ENCODE peak calls at places on chromosomes 11 and 22, in ten cellular contexts. B is ureter; I is naive thymus-derived CD4-positive, alpha-beta T cell; O is T-helper 9 cell; R is CD4-positive, alpha-beta T cell; Y is neural progenitor cell; E is astrocyte of the spinal cord; P is posterior cingulate gyrus; Q is EH; A is NCI-H1930. Z is an unnamed sample.

GRCh38 chr11:126328444-126328843 is 24.6 kb downstream of the DCPS start:
- DNase-seq in O (no peak), E (no peak), P (no peak), A (no peak), I (no peak), B (no peak), Y (no peak), Q (no peak), R (no peak), Z (no peak)

GRCh38 chr22:18096823-18097222 is 13.8 kb upstream of the TUBA8 start:
- DNase-seq in E (no peak), O (no peak), Y (no peak), A (no peak), I (no peak), P (no peak), B (no peak), Q (no peak), R (no peak), Z (no peak)

GRCh38 chr11:88152381-88152780 is 22.9 kb downstream of the RAB38 start:
- DNase-seq in O (no peak), E (no peak), I (no peak), Y (no peak), P (no peak), R (no peak), A (no peak), B (no peak), Q (peak), Z (no peak)

GRCh38 chr22:45709004-45709739 is 37.5 kb downstream of the ATXN10 start:
- DNase-seq in A (no peak), P (no peak), E (peak), Q (peak), O (no peak), R (no peak), B (no peak), Y (no peak), I (no peak), Z (no peak)

GRCh38 chr11:20790622-20791021 is 121.2 kb downstream of the NELL1 start:
- DNase-seq in A (no peak), O (no peak), Q (no peak), E (no peak), R (no peak), B (no peak), Y (peak), I (no peak), P (no peak), Z (no peak)

GRCh38 chr11:112401036-112401769 is 140.5 kb upstream of the PLET1 start:
- DNase-seq in R (no peak), O (no peak), I (no peak), P (no peak), Q (peak), E (no peak), Y (no peak), A (no peak), B (no peak), Z (no peak)

GRCh38 chr11:73404506-73405145 is 28.4 kb downstream of the RELT start:
- DNase-seq in Y (no peak), A (no peak), O (no peak), B (no peak), Q (no peak), R (no peak), I (no peak), E (no peak), P (no peak), Z (no peak)

GRCh38 chr11:44797051-44797450 is 70.3 kb downstream of the TSPAN18 start:
- DNase-seq in O (no peak), Y (no peak), P (no peak), Q (no peak), A (no peak), I (no peak), B (no peak), E (no peak), R (no peak), Z (no peak)

GRCh38 chr11:120385110-120385509 is 48.9 kb downstream of the ARHGEF12 start:
- DNase-seq in E (peak), I (no peak), P (peak), Q (no peak), B (no peak), R (no peak), Y (peak), A (no peak), O (no peak), Z (no peak)

GRCh38 chr11:117953029-117953671 is 23.9 kb upstream of the TMPRSS13 start:
- DNase-seq in E (no peak), I (peak), Y (no peak), Q (no peak), O (no peak), A (no peak), R (no peak), P (no peak), B (no peak), Z (no peak)

GRCh38 chr11:46898396-46899095 is 19.8 kb downstream of the LRP4 start:
- DNase-seq in R (no peak), O (no peak), P (no peak), I (no peak), E (no peak), Y (no peak), B (peak), Q (no peak), A (no peak), Z (no peak)

GRCh38 chr11:3954448-3955298 is 99.2 kb downstream of the STIM1 start:
- DNase-seq in E (peak), I (no peak), Y (no peak), Q (peak), R (no peak), B (no peak), P (no peak), A (no peak), O (no peak), Z (peak)

GRCh38 chr11:119721129-119722120 is 7.6 kb downstream of the NECTIN1 start:
- DNase-seq in E (no peak), Q (peak), B (no peak), A (no peak), P (peak), R (no peak), I (no peak), Y (peak), O (no peak), Z (no peak)

GRCh38 chr11:64186205-64187165 is 514 bp downstream of the STIP1 start:
- DNase-seq in E (no peak), P (no peak), I (no peak), A (no peak), Q (peak), Y (peak), R (no peak), B (no peak), O (no peak), Z (no peak)

GRCh38 chr11:71086687-71087258 is 165.6 kb downstream of the SHANK2 start:
- DNase-seq in Q (peak), B (no peak), A (peak), I (no peak), R (no peak), O (no peak), Y (peak), P (peak), E (peak), Z (no peak)

GRCh38 chr11:128022007-128022368 is 565.4 kb downstream of the ETS1 start:
- DNase-seq in R (no peak), O (no peak), Y (no peak), I (no peak), E (peak), P (no peak), A (no peak), Q (peak), B (no peak), Z (no peak)

GRCh38 chr11:66136752-66137123 is 66.7 kb downstream of the PACS1 start:
- DNase-seq in Q (peak), B (no peak), P (no peak), E (peak), R (no peak), Y (no peak), A (no peak), I (no peak), O (no peak), Z (no peak)

GRCh38 chr11:26753738-26754504 is 32.1 kb upstream of the SLC5A12 start:
- DNase-seq in B (peak), R (no peak), O (no peak), Q (peak), E (peak), I (no peak), P (peak), Y (peak), A (peak), Z (no peak)

GRCh38 chr11:99865951-99866350 is 821.1 kb upstream of the ARHGAP42 start:
- DNase-seq in O (no peak), Y (no peak), I (no peak), P (no peak), Q (no peak), A (no peak), E (no peak), R (no peak), B (no peak), Z (no peak)

GRCh38 chr11:46577058-46577457 is 16.8 kb downstream of the AMBRA1 start:
- DNase-seq in B (no peak), Y (no peak), P (no peak), O (no peak), A (no peak), Q (no peak), I (no peak), E (no peak), R (no peak), Z (no peak)

GRCh38 chr11:67445515-67445914 is 2.2 kb upstream of the CORO1B start:
- DNase-seq in Y (no peak), P (no peak), A (no peak), B (no peak), I (no peak), O (no peak), R (no peak), Q (no peak), E (no peak), Z (no peak)

GRCh38 chr22:30314918-30315317 is 11.8 kb downstream of the TBC1D10A start:
- DNase-seq in E (no peak), Q (peak), O (peak), B (no peak), A (no peak), R (no peak), P (no peak), I (peak), Y (no peak), Z (no peak)

GRCh38 chr11:33525789-33526188 is 174.8 kb downstream of the C11orf91 start:
- DNase-seq in B (no peak), Q (no peak), E (no peak), A (no peak), P (no peak), Y (no peak), R (no peak), I (no peak), O (no peak), Z (no peak)

GRCh38 chr11:116445108-116446047 is 327.4 kb downstream of the BUD13 start:
- DNase-seq in P (no peak), Q (no peak), Y (peak), R (no peak), O (no peak), E (no peak), A (no peak), I (no peak), B (no peak), Z (no peak)

GRCh38 chr22:27431896-27432295 is 369.7 kb downstream of the MN1 start:
- DNase-seq in R (no peak), P (no peak), O (no peak), Q (no peak), E (no peak), A (no peak), Y (no peak), B (no peak), I (no peak), Z (no peak)

GRCh38 chr11:16685914-16686313 is 52.5 kb upstream of the C11orf58 start:
- DNase-seq in P (no peak), A (no peak), R (no peak), B (no peak), E (no peak), O (no peak), I (no peak), Y (no peak), Q (no peak), Z (no peak)

GRCh38 chr11:28043930-28044709 is 63.8 kb downstream of the KIF18A start:
- DNase-seq in E (no peak), B (no peak), A (no peak), O (no peak), P (no peak), Y (no peak), Q (peak), I (no peak), R (no peak), Z (no peak)

GRCh38 chr11:63622318-63622717 is 8.1 kb upstream of the PLAAT3 start:
- DNase-seq in O (no peak), Y (no peak), R (no peak), E (no peak), Q (no peak), I (no peak), A (no peak), B (no peak), P (no peak), Z (no peak)

GRCh38 chr11:36478700-36479329 is 31.3 kb downstream of the TRAF6 start:
- DNase-seq in Q (peak), R (no peak), Y (peak), E (peak), O (peak), B (no peak), A (no peak), P (peak), I (no peak), Z (no peak)

GRCh38 chr22:38203090-38203810 is 1.5 kb downstream of the MAFF start:
- DNase-seq in Q (peak), I (peak), P (no peak), Y (peak), R (no peak), A (no peak), B (peak), E (peak), O (no peak), Z (no peak)

GRCh38 chr22:44357296-44357961 is 44.7 kb upstream of the SHISAL1 start:
- DNase-seq in B (no peak), I (no peak), Y (peak), R (no peak), O (no peak), A (no peak), P (no peak), Q (no peak), E (no peak), Z (no peak)

GRCh38 chr11:127950162-127950561 is 637.2 kb downstream of the ETS1 start:
- DNase-seq in B (no peak), P (no peak), I (no peak), Y (no peak), O (no peak), E (no peak), A (no peak), Q (no peak), R (no peak), Z (no peak)

GRCh38 chr11:45087301-45087700 is 59.1 kb upstream of the PRDM11 start:
- DNase-seq in E (no peak), Q (peak), B (no peak), Y (no peak), P (no peak), I (no peak), R (no peak), O (no peak), A (no peak), Z (no peak)

GRCh38 chr11:46801694-46802093 is 44.4 kb downstream of the CKAP5 start:
- DNase-seq in Y (no peak), O (no peak), Q (no peak), E (no peak), B (no peak), A (no peak), R (no peak), I (no peak), P (no peak), Z (no peak)

GRCh38 chr11:100705447-100705846 is 18.4 kb downstream of the ARHGAP42 start:
- DNase-seq in E (no peak), I (no peak), R (no peak), Y (no peak), P (no peak), O (no peak), Q (no peak), A (no peak), B (no peak), Z (no peak)